ENCODE peak calls at places on chromosomes 5 and 9, in five cellular contexts. P, Q, W, D and O are unnamed samples.

GRCh38 chr5:109865636-109866035 is 175.9 kb downstream of the MAN2A1 start:
- DNase-seq in P (no peak), Q (no peak), W (no peak), D (no peak), O (no peak)

GRCh38 chr9:97866300-97866699 is 13.3 kb downstream of the FOXE1 start:
- DNase-seq in P (no peak), Q (no peak), W (no peak), D (no peak), O (no peak)

GRCh38 chr5:139273572-139274264 is 19.8 kb upstream of the MATR3 start:
- DNase-seq in P (peak; percentile 94), Q (peak; percentile 57), W (peak; percentile 93), D (peak; percentile 68), O (peak; percentile 91)

GRCh38 chr9:21556581-21557427 is 74.7 kb upstream of the IFNE start:
- DNase-seq in P (no peak), Q (no peak), W (no peak), D (no peak), O (no peak)

GRCh38 chr5:151952233-151952632 is 27.6 kb upstream of the GLRA1 start:
- DNase-seq in P (no peak), Q (no peak), W (no peak), D (no peak), O (no peak)

GRCh38 chr9:98745470-98745869 is 36.7 kb upstream of the GABBR2 start:
- DNase-seq in P (no peak), Q (no peak), W (no peak), D (no peak), O (no peak)

GRCh38 chr9:107044872-107045271 is 181.9 kb downstream of the ZNF462 start:
- DNase-seq in P (peak; percentile 12), Q (no peak), W (no peak), D (no peak), O (peak; percentile 7)

GRCh38 chr9:30575218-30575617 is 1809.2 kb upstream of the ACO1 start:
- DNase-seq in P (no peak), Q (no peak), W (no peak), D (no peak), O (no peak)

GRCh38 chr5:42573386-42573785 is 150.1 kb downstream of the GHR start:
- DNase-seq in P (no peak), Q (no peak), W (peak; percentile 90), D (no peak), O (no peak)

GRCh38 chr5:76145945-76146344 is 62.8 kb downstream of the SV2C start:
- DNase-seq in P (no peak), Q (no peak), W (no peak), D (no peak), O (peak; percentile 59)

GRCh38 chr5:148904440-148904839 is 78.0 kb downstream of the ADRB2 start:
- DNase-seq in P (peak; percentile 24), Q (peak; percentile 74), W (peak; percentile 78), D (peak; percentile 86), O (no peak)

GRCh38 chr9:108534741-108535140 is 321.0 kb downstream of the ACTL7B start:
- DNase-seq in P (no peak), Q (no peak), W (no peak), D (no peak), O (no peak)

GRCh38 chr9:71733176-71733575 is 35.1 kb downstream of the CEMIP2 start:
- DNase-seq in P (no peak), Q (no peak), W (no peak), D (no peak), O (no peak)

GRCh38 chr5:87191645-87192044 is 76.0 kb upstream of the RASA1 start:
- DNase-seq in P (no peak), Q (no peak), W (no peak), D (no peak), O (no peak)

GRCh38 chr9:96503918-96504317 is 53.9 kb downstream of the HABP4 start:
- DNase-seq in P (no peak), Q (no peak), W (no peak), D (no peak), O (no peak)

GRCh38 chr9:120324996-120325642 is 254.8 kb downstream of the CDK5RAP2 start:
- DNase-seq in P (no peak), Q (no peak), W (no peak), D (no peak), O (no peak)

GRCh38 chr9:136508729-136509500 is 26.1 kb upstream of the SEC16A start:
- DNase-seq in P (no peak), Q (no peak), W (no peak), D (no peak), O (no peak)

GRCh38 chr9:98980291-98980690 is 36.6 kb downstream of the COL15A1 start:
- DNase-seq in P (no peak), Q (no peak), W (no peak), D (no peak), O (no peak)

GRCh38 chr5:94749048-94749447 is 130.6 kb downstream of the SLF1 start:
- DNase-seq in P (no peak), Q (no peak), W (no peak), D (no peak), O (no peak)

GRCh38 chr9:99873531-99873930 is 32.9 kb upstream of the STX17 start:
- DNase-seq in P (no peak), Q (no peak), W (no peak), D (no peak), O (no peak)

GRCh38 chr5:140362875-140363630 is 3.1 kb downstream of the SLC4A9 start:
- DNase-seq in P (peak; percentile 89), Q (peak; percentile 48), W (peak; percentile 89), D (peak; percentile 61), O (peak; percentile 85)

GRCh38 chr9:136151214-136151804 is 32.6 kb upstream of the TMEM250 start:
- DNase-seq in P (no peak), Q (no peak), W (no peak), D (no peak), O (no peak)

GRCh38 chr9:68970150-68970549 is 43.8 kb downstream of the PRKACG start:
- DNase-seq in P (peak; percentile 59), Q (no peak), W (no peak), D (no peak), O (peak; percentile 24)

GRCh38 chr5:45774528-45774927 is 78.3 kb upstream of the HCN1 start:
- DNase-seq in P (no peak), Q (no peak), W (no peak), D (no peak), O (no peak)

GRCh38 chr5:11620172-11620571 is 284.1 kb downstream of the CTNND2 start:
- DNase-seq in P (no peak), Q (no peak), W (no peak), D (no peak), O (no peak)

DNA sequence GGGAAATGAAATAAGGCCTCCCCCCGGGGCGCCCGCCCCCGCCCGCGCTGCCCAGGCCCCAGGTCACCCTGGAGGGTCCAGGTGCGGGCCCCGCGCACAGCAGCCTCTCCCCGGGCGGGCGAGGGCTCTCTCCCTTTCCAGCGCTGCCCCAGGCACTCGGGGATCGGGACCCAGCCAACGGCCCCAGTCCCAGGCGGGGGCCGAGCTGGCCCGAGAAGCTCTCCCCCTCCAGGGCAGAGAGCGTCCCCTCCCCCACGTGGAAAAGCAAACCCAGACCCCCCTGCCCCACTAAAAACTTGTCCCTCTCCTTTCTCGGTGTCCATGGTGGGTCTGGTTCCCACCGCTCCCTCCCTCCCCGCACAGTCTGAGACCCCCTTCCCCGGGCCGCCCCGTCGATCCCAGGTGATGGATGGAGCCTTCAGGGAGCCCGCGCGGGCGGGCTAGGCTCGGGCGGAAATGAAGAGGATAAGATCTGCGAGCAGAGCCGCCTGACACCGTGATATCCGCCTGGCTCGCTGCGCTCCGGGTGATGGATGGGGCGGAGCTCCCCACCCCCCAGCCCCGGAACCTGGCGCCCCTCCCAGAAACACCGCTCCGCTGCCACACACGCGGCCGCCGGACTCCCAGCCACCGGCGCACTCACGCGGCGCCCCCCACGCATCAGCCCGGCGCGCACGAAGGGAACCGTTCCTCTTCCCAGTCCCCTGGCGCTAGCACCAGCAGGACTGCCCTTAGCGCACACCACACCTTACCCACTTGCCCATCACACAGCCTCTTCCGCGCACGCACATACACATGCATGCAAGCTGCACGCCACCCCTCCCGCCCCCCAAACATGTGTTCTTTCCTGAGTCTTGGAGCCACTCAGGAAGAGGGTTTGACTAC is 81.7 kb upstream of the ZBTB43 start:
- DNase-seq in P (peak; percentile 61), Q (no peak), W (no peak), D (peak; percentile 36), O (no peak)
- TF ChIP-seq POLR2A in P (peak; percentile 46), Q (no peak), W (no peak), D (no peak), O (no peak)

DNA sequence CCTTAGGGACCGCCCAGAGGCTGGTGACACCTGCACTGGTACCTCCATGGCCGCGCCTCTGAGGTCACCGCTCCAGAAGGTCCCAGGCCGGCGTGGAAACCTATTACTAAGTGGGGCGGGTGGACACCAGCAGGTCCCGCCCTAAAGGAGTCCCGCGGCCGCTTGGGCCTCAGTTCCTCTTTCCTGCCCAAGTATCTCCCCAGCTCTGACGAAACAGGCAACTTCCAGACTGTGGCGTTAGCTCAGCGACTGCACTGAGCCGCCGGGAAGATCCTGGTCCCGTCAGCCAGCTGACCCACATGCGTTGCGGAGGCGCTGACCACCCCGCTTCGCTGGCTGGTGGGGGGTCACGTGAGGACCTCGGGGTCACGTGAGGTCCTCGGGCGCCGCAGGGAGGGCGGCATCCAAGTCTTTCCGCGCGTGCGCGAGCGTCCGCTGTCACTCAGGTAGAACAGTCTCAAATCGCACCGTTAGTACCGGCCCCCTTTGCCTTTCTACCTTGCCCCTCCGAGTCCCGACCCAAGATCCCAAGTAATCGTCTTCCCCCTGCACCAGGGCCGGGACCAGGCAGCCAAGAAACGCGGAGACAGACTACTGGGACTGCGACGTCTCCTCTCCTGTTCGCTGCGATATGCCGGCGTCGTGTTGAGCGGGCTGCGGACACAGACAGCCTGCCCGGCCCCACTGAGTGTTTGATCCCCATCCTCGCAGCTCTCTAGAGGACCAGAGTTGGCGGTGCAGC is 53.7 kb upstream of the KDM4C start:
- DNase-seq in P (peak; percentile 91), Q (peak; percentile 75), W (peak; percentile 94), D (peak; percentile 62), O (peak; percentile 88)
- TF ChIP-seq POLR2A in P (peak; percentile 63), Q (peak; percentile 57), W (peak; percentile 69), D (peak; percentile 23), O (peak; percentile 86)

GRCh38 chr5:14266171-14266570 is 123.0 kb downstream of the TRIO start:
- DNase-seq in P (no peak), Q (no peak), W (no peak), D (no peak), O (no peak)

GRCh38 chr5:14265574-14265973 is 122.4 kb downstream of the TRIO start:
- DNase-seq in P (no peak), Q (no peak), W (no peak), D (no peak), O (no peak)

GRCh38 chr5:14263700-14264099 is 120.6 kb downstream of the TRIO start:
- DNase-seq in P (no peak), Q (no peak), W (no peak), D (peak; percentile 56), O (no peak)

GRCh38 chr5:14266686-14267085 is 123.5 kb downstream of the TRIO start:
- DNase-seq in P (no peak), Q (no peak), W (no peak), D (no peak), O (peak; percentile 77)

GRCh38 chr5:14264605-14265316 is 121.6 kb downstream of the TRIO start:
- DNase-seq in P (peak; percentile 95), Q (peak; percentile 85), W (peak; percentile 87), D (peak; percentile 89), O (peak; percentile 89)
- TF ChIP-seq POLR2A in P (no peak), Q (no peak), W (peak; percentile 50), D (peak; percentile 68), O (no peak)

DNA sequence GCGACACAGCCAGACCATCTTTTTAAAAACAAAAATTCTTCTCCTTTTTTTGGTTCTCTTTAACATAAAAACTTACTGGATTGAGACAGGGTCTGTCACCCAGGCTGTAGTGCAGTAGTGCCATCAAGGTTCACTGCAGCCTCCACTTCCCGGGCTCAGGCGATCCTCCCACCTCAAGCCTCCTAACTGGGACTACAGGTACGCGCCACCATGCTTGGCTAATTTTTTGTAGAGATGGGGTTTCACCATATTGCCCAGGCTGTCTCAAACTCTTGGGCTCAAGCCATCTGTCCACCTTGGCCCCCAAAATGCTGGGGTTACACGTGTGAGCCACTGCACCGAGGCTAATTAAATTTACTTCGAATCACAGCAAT is 13.8 kb downstream of the HNRNPK start:
- DNase-seq in P (no peak), Q (no peak), W (no peak), D (no peak), O (no peak)
- TF ChIP-seq POLR2A in P (no peak), Q (no peak), W (peak; percentile 10), D (no peak), O (no peak)